ENCODE peak calls at places on chromosome 7, in nine cellular contexts. N, M, B, Q, O, P, J, F and V are unnamed samples.

GRCh38 chr7:7798510-7798909 is 80.1 kb upstream of the RPA3 start:
- DNase-seq in N (no peak), M (no peak), B (no peak), Q (no peak), O (no peak), P (no peak), J (no peak), F (no peak), V (no peak)

GRCh38 chr7:44937426-44937825 is 41.4 kb downstream of the MYO1G start:
- DNase-seq in N (no peak), M (no peak), B (no peak), Q (no peak), O (no peak), P (no peak), J (no peak), F (no peak), V (no peak)

GRCh38 chr7:3294432-3295100 is 6.5 kb upstream of the SDK1 start:
- DNase-seq in N (no peak), M (no peak), B (no peak), Q (no peak), O (no peak), P (no peak), J (peak; percentile 4), F (peak; percentile 79), V (no peak)

GRCh38 chr7:18693401-18693800 is 197.9 kb downstream of the HDAC9 start:
- DNase-seq in N (no peak), M (peak; percentile 93), B (peak; percentile 20), Q (peak; percentile 93), O (no peak), P (peak; percentile 78), J (peak; percentile 78), F (no peak), V (no peak)

GRCh38 chr7:116322541-116322940 is 112.2 kb downstream of the TES start:
- DNase-seq in N (no peak), M (no peak), B (no peak), Q (peak; percentile 22), O (no peak), P (no peak), J (no peak), F (no peak), V (no peak)

GRCh38 chr7:30815016-30815854 is 44.0 kb downstream of the MINDY4 start:
- DNase-seq in N (no peak), M (peak; percentile 85), B (no peak), Q (peak; percentile 50), O (peak; percentile 69), P (no peak), J (no peak), F (no peak), V (no peak)

GRCh38 chr7:76155938-76156337 is 45.8 kb upstream of the SRRM3 start:
- DNase-seq in N (peak; percentile 83), M (peak; percentile 86), B (no peak), Q (peak; percentile 64), O (peak; percentile 70), P (peak; percentile 60), J (peak; percentile 81), F (peak; percentile 37), V (no peak)

GRCh38 chr7:141348728-141349127 is 202.5 kb upstream of the AGK start:
- DNase-seq in N (no peak), M (no peak), B (no peak), Q (no peak), O (no peak), P (no peak), J (no peak), F (no peak), V (no peak)

GRCh38 chr7:8155836-8156235 is 106.1 kb downstream of the ICA1 start:
- DNase-seq in N (no peak), M (no peak), B (no peak), Q (no peak), O (no peak), P (no peak), J (no peak), F (no peak), V (no peak)

GRCh38 chr7:66050990-66051424 is 24.6 kb upstream of the ASL start:
- DNase-seq in N (no peak), M (peak; percentile 99), B (peak; percentile 95), Q (peak; percentile 98), O (no peak), P (peak; percentile 72), J (peak; percentile 99), F (peak; percentile 49), V (no peak)

GRCh38 chr7:100604976-100605911 is 3.1 kb downstream of the PCOLCE start:
- DNase-seq in N (peak; percentile 91), M (no peak), B (no peak), Q (no peak), O (no peak), P (no peak), J (no peak), F (peak; percentile 68), V (no peak)

GRCh38 chr7:63029207-63029522 is 969.5 kb upstream of the ZNF722 start:
- DNase-seq in N (no peak), M (no peak), B (no peak), Q (no peak), O (peak; percentile 64), P (no peak), J (no peak), F (no peak), V (no peak)

GRCh38 chr7:87219545-87220025 is at the start of gene TMEM243:
- DNase-seq in N (peak; percentile 97), M (peak; percentile 78), B (no peak), Q (peak; percentile 64), O (peak; percentile 87), P (peak; percentile 70), J (peak; percentile 68), F (peak; percentile 79), V (peak; percentile 74)

DNA sequence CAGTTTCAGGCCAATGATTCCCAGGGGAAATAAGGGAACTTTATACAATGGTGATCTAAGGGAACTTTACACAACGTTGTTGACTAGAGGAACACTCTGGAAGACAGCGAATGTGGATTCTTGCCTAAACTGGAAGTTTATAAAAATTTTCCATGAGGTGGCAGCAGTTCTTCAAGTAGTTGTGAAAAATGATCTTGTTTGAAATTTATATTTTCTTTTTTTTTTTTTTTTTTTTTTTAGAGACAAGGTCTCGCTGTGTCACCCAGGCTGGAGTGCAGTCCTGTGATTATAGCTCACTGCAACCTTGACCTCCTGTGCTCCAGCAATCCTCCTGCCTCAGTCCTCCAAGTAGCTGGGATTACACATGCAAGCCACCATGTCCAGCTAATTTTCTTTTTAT is 32.1 kb upstream of the GTF2I start:
- DNase-seq in N (no peak), M (peak; percentile 81), B (no peak), Q (peak; percentile 82), O (no peak), P (peak; percentile 8), J (peak; percentile 43), F (no peak), V (no peak)
- TF ChIP-seq CTCF in N (no peak), M (peak; percentile 19), B (peak; percentile 43), Q (peak; percentile 31), O (peak; percentile 53), P (no peak), J (peak; percentile 25), F (no peak), V (no peak)

DNA sequence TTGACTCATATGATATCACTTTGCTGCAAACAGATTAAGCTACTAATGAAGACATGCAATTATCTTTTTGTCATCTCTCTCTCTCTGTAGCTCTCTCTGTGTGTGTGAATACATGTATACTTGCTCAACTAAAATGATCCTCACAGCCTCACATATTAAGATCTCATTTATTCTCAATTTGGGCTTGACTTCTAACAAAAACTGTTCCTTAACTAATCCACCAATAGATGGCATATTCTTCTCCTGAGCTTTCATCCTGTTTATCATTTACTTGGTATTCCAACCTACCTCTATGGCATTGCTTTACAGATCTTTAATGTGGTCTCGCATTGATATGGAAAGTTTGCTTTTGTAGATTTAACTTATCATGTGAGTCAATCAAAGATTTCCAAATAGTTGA is 540.4 kb downstream of the CNTNAP2 start:
- DNase-seq in N (no peak), M (no peak), B (no peak), Q (no peak), O (no peak), P (no peak), J (no peak), F (no peak), V (no peak)
- TF ChIP-seq CTCF in N (no peak), M (no peak), B (no peak), Q (no peak), O (peak; percentile 20), P (no peak), J (no peak), F (no peak), V (no peak)

DNA sequence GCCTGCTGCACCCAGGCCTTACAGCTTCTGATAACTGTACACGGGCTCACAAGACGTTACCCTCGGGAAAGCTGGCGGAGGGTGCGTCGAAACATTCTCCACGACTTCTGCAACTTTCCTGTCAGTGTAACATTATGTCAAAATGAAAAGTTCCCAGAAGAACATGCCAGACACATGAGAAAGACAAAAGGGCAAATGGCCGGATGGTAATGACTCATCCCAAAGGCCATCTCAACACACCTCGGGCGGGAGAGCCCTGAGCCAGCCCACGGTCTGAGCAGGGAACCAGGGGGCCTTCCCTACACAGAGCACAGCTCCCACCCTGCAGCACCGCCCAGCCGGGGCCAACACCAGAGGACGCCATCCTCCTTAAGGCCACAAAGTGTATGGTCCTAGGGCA is 118.7 kb downstream of the MAD1L1 start:
- DNase-seq in N (no peak), M (peak; percentile 58), B (no peak), Q (peak; percentile 24), O (no peak), P (peak; percentile 71), J (peak; percentile 31), F (no peak), V (no peak)
- TF ChIP-seq CTCF in N (no peak), M (no peak), B (no peak), Q (no peak), O (peak; percentile 23), P (peak; percentile 35), J (no peak), F (no peak), V (no peak)

GRCh38 chr7:157475095-157475494 is 138.3 kb downstream of the DNAJB6 start:
- DNase-seq in N (no peak), M (no peak), B (no peak), Q (no peak), O (no peak), P (no peak), J (no peak), F (no peak), V (no peak)

GRCh38 chr7:157476201-157476600 is 139.4 kb downstream of the DNAJB6 start:
- DNase-seq in N (peak; percentile 47), M (no peak), B (no peak), Q (no peak), O (peak; percentile 82), P (no peak), J (no peak), F (peak; percentile 10), V (no peak)

GRCh38 chr7:157475601-157476000 is 138.8 kb downstream of the DNAJB6 start:
- DNase-seq in N (no peak), M (no peak), B (no peak), Q (no peak), O (peak; percentile 57), P (no peak), J (no peak), F (peak; percentile 4), V (no peak)

GRCh38 chr7:157473051-157473569 is 136.3 kb downstream of the DNAJB6 start:
- DNase-seq in N (no peak), M (no peak), B (no peak), Q (no peak), O (peak; percentile 27), P (no peak), J (no peak), F (no peak), V (no peak)

DNA sequence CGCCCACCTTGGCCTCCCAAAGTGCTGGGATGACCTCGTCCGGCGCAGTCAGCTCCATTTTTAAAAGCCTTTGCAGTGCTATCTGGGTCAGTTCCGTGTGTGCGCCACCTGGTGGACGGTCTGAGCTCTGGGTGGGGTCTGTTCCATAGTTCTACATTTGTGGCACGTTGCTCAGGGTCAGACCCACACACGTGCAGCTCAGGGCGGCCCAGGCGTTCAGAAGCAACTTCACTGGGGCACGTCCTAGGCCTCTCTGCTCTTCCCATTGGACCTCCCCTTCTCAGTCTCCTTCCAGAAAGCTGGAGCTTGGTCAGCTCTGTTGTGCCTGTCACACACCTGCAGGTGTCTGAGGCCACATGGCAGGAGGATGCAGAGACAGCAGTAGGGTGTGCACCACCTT is 137.9 kb downstream of the DNAJB6 start:
- DNase-seq in N (no peak), M (no peak), B (no peak), Q (no peak), O (peak; percentile 85), P (no peak), J (no peak), F (peak; percentile 26), V (no peak)
- TF ChIP-seq CTCF in N (no peak), M (peak; percentile 20), B (peak; percentile 30), Q (no peak), O (no peak), P (peak; percentile 51), J (no peak), F (no peak), V (no peak)